ENCODE peak calls at places on chromosomes 13 and 19, in ten cellular contexts. R, N, O, Y, I, P, Z, Q, G and M are unnamed samples.

GRCh38 chr13:26558074-26558805 is 757 bp downstream of the WASF3 start:
- DNase-seq in O (peak; percentile 13), Z (peak; percentile 22), N (peak; percentile 68), Y (no peak), P (peak; percentile 10), R (no peak), I (peak; percentile 78), G (no peak), Q (peak; percentile 36), M (peak; percentile 34)

GRCh38 chr19:20423381-20424207 is 142.0 kb downstream of the ZNF737 start:
- DNase-seq in Q (peak; percentile 79), G (peak; percentile 96), Z (peak; percentile 50), O (peak; percentile 7), P (peak; percentile 7), R (peak; percentile 34), Y (peak; percentile 78), N (peak; percentile 67), I (peak; percentile 78), M (peak; percentile 82)

GRCh38 chr19:17076539-17076919 is 952 bp downstream of the MYO9B start:
- DNase-seq in O (no peak), N (peak; percentile 62), R (no peak), Q (no peak), Z (no peak), I (peak; percentile 83), G (peak; percentile 33), Y (no peak), P (no peak), M (no peak)

GRCh38 chr19:45780146-45780447 is 2.2 kb downstream of the DMPK start:
- DNase-seq in N (peak; percentile 65), Z (no peak), G (no peak), Q (no peak), P (peak; percentile 46), Y (no peak), R (no peak), I (no peak), O (no peak), M (no peak)

GRCh38 chr13:93368705-93369104 is 142.1 kb downstream of the GPC6 start:
- DNase-seq in P (no peak), I (no peak), Q (no peak), Y (no peak), G (no peak), Z (no peak), N (no peak), R (no peak), O (no peak), M (no peak)

GRCh38 chr13:111474136-111475002 is 153.9 kb downstream of the TEX29 start:
- DNase-seq in P (no peak), Q (peak; percentile 25), I (no peak), Y (peak; percentile 32), Z (no peak), G (peak; percentile 70), N (peak; percentile 68), O (peak; percentile 35), R (peak; percentile 64), M (peak; percentile 33)

GRCh38 chr19:48415395-48415794 is 21.9 kb downstream of the GRIN2D start:
- DNase-seq in Q (peak; percentile 86), Z (peak; percentile 95), P (peak; percentile 62), G (peak; percentile 75), R (peak; percentile 94), N (peak; percentile 99), I (peak; percentile 85), Y (peak; percentile 85), O (peak; percentile 36), M (peak; percentile 54)

GRCh38 chr19:52600639-52601024 is 30.5 kb downstream of the ZNF701 start:
- DNase-seq in Y (no peak), Z (peak; percentile 76), P (no peak), O (peak; percentile 3), I (peak; percentile 76), G (peak; percentile 86), R (no peak), Q (peak; percentile 21), N (no peak), M (no peak)

GRCh38 chr13:31166591-31166990 is 4.9 kb upstream of the HSPH1 start:
- DNase-seq in R (no peak), O (peak; percentile 67), P (no peak), G (no peak), Y (no peak), Q (no peak), N (no peak), Z (no peak), I (no peak), M (no peak)

GRCh38 chr13:42549555-42549941 is 24.4 kb upstream of the TNFSF11 start:
- DNase-seq in O (no peak), Q (no peak), N (no peak), P (no peak), G (no peak), Y (no peak), R (no peak), I (no peak), Z (no peak), M (peak; percentile 23)

GRCh38 chr19:49408816-49409440 is 14.3 kb downstream of the PTH2 start:
- DNase-seq in Z (no peak), P (no peak), Q (no peak), N (no peak), R (no peak), O (no peak), Y (no peak), I (no peak), G (no peak), M (no peak)

DNA sequence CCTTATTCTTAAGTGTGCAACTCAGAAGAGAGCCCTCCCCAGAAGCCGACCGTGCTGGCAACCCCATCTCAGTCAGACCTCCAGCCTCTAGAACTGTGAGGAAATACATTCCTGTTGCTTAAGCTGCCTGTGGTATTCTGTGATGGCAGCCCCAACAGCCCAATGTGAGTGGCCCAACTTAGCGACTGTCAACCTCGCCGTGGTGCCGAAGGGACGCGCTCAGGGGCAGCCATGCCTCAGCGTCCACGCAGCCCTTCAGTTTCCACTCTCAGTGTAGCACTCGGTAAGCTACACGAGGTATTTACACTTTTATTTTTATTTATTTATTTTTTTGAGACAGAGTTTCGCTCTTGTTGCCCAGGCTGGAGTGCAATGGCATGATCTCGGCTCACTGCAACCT is 18.4 kb downstream of the PROZ start:
- DNase-seq in R (no peak), O (no peak), I (no peak), P (no peak), N (peak; percentile 35), Z (no peak), G (no peak), Y (no peak), Q (no peak), M (no peak)
- H3K4me1 ChIP-seq in R (no peaks in the 10 kb centered on the region), O (peaks cover 22% of the 10 kb centered on the region), I (peaks cover 26% of the 10 kb centered on the region), P (no peaks in the 10 kb centered on the region), N (peaks cover 23% of the 10 kb centered on the region), Z (peaks cover 5% of the 10 kb centered on the region), G (no peaks in the 10 kb centered on the region), Y (no peaks in the 10 kb centered on the region), Q (peaks cover 3% of the 10 kb centered on the region), M (peaks cover 16% of the 10 kb centered on the region)

DNA sequence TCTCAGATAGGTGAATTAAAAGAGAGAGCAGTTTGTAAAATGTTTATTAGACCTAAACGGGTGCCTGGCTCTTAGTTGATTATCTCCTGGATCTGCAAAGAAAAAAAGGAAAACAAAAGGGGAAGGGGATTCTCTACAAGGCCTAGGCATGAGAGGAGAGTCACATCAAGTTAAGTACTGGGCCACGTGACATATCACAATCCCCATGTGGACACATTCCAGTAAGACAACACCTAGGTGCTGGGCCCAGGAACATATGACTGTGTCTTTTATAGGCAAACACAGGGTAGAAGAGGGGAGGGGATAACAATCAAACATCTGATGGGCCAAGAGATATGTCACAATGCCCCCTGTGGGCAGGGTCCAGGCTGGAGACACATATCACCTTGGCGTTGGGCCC is 4.2 kb upstream of the ZNF91 start:
- DNase-seq in O (no peak), Y (no peak), N (no peak), G (no peak), P (no peak), Q (no peak), R (no peak), Z (no peak), I (no peak), M (no peak)
- H3K27ac ChIP-seq in O (no peak overlapping the region), Y (no peak overlapping the region), N (no peak overlapping the region), G (no peak overlapping the region), P (no peak overlapping the region), Q (no peak overlapping the region), R (no peak overlapping the region), Z (no peak overlapping the region), I (no peak overlapping the region), M (no peak overlapping the region)

DNA sequence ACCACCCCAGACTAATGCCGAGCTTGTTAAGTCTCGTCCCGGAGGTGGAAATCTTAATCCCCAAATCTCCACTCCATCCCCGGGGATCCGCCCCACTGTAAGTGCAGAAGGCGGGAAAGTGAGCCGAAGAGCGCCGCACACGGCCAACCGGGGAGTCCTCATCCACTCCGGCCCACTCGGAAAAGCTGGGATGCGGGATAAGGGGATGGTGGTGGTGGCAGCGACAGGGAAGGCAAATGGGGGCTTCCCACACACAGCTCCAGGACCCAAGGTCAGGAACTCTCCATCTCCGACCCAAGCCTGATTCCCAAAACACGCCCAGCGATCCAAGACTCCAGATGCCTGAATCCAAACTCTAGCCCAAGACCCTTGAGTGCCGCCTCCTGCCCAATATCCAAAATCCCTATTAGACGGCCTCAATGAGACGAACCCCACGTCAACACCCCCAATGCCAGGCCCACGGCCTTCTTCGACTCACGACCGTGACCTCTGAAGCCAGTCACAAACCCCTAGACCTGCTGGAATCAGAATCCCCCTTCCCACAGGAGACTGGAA is 481 bp downstream of the FBL start:
- DNase-seq in Q (no peak), P (no peak), N (no peak), Z (no peak), Y (no peak), G (peak; percentile 17), R (no peak), O (no peak), I (no peak), M (peak; percentile 51)
- H3K4me1 ChIP-seq in Q (peaks cover 56% of the 10 kb centered on the region), P (peaks cover 13% of the 10 kb centered on the region), N (peaks cover 8% of the 10 kb centered on the region), Z (peaks cover 13% of the 10 kb centered on the region), Y (peaks cover 47% of the 10 kb centered on the region), G (peaks cover 12% of the 10 kb centered on the region), R (peaks cover 7% of the 10 kb centered on the region), O (peaks cover 19% of the 10 kb centered on the region), I (peaks cover 54% of the 10 kb centered on the region), M (peaks cover 16% of the 10 kb centered on the region)

GRCh38 chr19:38267780-38268430 is 3.5 kb downstream of the SPINT2 start:
- DNase-seq in N (no peak), Y (peak; percentile 89), P (peak; percentile 83), R (no peak), Z (peak; percentile 72), O (no peak), G (peak; percentile 17), I (no peak), Q (no peak), M (no peak)
- H3K27ac ChIP-seq in N (no peak overlapping the region), Y (peak overlapping the region; percentile 94), P (peak overlapping the region; percentile 53), R (no peak overlapping the region), Z (peak overlapping the region; percentile 93), O (no peak overlapping the region), G (peak overlapping the region; percentile 90), I (no peak overlapping the region), Q (no peak overlapping the region), M (no peak overlapping the region)

DNA sequence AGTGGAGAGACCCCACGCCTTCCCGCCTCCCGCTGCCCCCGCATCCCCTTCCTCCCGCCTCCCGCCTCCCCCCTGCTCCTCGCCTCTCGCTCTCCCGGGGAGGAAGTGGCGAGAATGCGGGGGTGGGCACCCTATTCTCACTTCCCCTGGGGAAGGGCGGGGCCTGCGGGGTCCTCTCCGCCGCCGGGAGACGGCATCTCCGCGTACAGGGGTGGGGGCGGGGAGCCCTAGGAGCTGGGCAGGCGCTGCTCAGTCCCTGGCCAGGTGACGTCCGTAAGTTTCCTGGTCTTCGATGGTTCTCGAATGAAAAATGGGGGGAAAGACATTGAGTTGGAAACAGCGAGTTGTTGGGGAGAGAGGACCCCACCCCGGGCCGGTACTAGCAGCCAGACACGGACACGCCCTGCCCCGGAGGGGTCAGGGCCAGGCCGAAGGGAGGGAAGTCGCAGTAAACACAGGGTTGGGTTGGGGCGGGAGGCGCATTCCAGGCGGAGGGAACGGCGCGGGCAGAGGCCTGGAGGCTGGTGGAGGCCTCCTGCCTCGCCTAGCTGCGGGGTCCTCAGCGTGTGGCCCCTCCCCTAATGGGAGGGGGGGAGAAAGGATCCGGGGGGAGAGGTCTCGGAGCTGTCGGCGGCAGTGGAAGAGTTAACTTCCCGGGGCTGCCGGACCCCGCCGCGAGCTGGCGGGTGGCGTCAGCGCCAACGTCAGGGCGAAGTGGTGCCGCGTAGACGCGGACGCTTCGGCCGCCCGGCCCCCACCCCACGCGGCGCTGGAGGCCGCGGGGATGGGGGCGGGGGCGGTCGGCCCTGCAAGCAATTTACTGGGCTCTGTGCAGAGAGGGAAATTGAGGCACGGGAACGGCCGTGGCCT is 10.4 kb upstream of the JUND start:
- DNase-seq in P (peak; percentile 74), I (peak; percentile 98), R (peak; percentile 81), O (peak; percentile 75), Y (peak; percentile 87), Z (peak; percentile 88), G (peak; percentile 80), N (peak; percentile 92), Q (peak; percentile 92), M (peak; percentile 87)
- H3K4me1 ChIP-seq in P (no peaks in the 10 kb centered on the region), I (peaks cover 53% of the 10 kb centered on the region), R (peaks cover 2% of the 10 kb centered on the region), O (peaks cover 23% of the 10 kb centered on the region), Y (peaks cover 35% of the 10 kb centered on the region), Z (peaks cover 10% of the 10 kb centered on the region), G (peaks cover 39% of the 10 kb centered on the region), N (peaks cover 4% of the 10 kb centered on the region), Q (peaks cover 31% of the 10 kb centered on the region), M (peaks cover 45% of the 10 kb centered on the region)